ENCODE peak calls at places on chromosome 3, in ten cellular contexts. F, V, C, H, O, T, Q, L, U and R are unnamed samples.

GRCh38 chr3:44252332-44252731 is 10.6 kb downstream of the TOPAZ1 start:
- DNase-seq in O (no peak), T (no peak), H (no peak), V (no peak), C (no peak), F (no peak), Q (no peak), L (no peak), U (no peak), R (no peak)

GRCh38 chr3:13197795-13198194 is 124.6 kb upstream of the IQSEC1 start:
- DNase-seq in O (no peak), V (no peak), C (no peak), Q (no peak), H (no peak), F (no peak), T (no peak), U (no peak), L (no peak), R (no peak)

GRCh38 chr3:36269274-36269673 is 111.0 kb upstream of the STAC start:
- DNase-seq in U (no peak), O (no peak), H (no peak), T (no peak), L (no peak), C (no peak), V (no peak), Q (no peak), F (no peak), R (no peak)

GRCh38 chr3:151393961-151394360 is 9.4 kb upstream of the P2RY12 start:
- DNase-seq in F (no peak), O (no peak), U (no peak), L (no peak), H (no peak), C (no peak), T (no peak), V (no peak), Q (no peak), R (no peak)

GRCh38 chr3:58824285-58824684 is 157.7 kb upstream of the FAM3D start:
- DNase-seq in Q (no peak), L (peak; percentile 79), C (peak; percentile 18), T (no peak), O (peak; percentile 79), V (no peak), F (peak; percentile 49), U (peak; percentile 16), H (peak; percentile 37), R (no peak)

GRCh38 chr3:150286390-150287147 is 121.5 kb upstream of the TSC22D2 start:
- DNase-seq in C (peak; percentile 59), T (peak; percentile 7), Q (no peak), V (no peak), L (peak; percentile 72), O (no peak), F (no peak), H (no peak), U (no peak), R (no peak)

GRCh38 chr3:4772171-4772804 is 206.9 kb upstream of the BHLHE40 start:
- DNase-seq in L (peak; percentile 95), T (no peak), O (peak; percentile 85), V (no peak), Q (no peak), F (no peak), U (no peak), H (peak; percentile 92), C (no peak), R (no peak)

GRCh38 chr3:134378384-134378783 is 4.1 kb upstream of the AMOTL2 start:
- DNase-seq in Q (peak; percentile 9), O (peak; percentile 61), V (no peak), H (peak; percentile 66), L (peak; percentile 43), T (no peak), F (peak; percentile 24), C (peak; percentile 10), U (no peak), R (peak; percentile 37)

GRCh38 chr3:160667452-160667851 is 9.5 kb upstream of the ARL14 start:
- DNase-seq in V (no peak), T (no peak), O (peak; percentile 78), L (peak; percentile 44), F (no peak), C (no peak), H (no peak), Q (no peak), U (no peak), R (no peak)

GRCh38 chr3:126135398-126136076 is 44.8 kb downstream of the ALDH1L1 start:
- DNase-seq in V (peak; percentile 20), F (no peak), O (peak; percentile 6), H (no peak), Q (no peak), L (no peak), U (no peak), T (no peak), C (no peak), R (no peak)

GRCh38 chr3:45123030-45123429 is 23.1 kb downstream of the CDCP1 start:
- DNase-seq in T (no peak), C (no peak), V (no peak), H (no peak), F (no peak), Q (no peak), L (peak; percentile 89), U (no peak), O (no peak), R (no peak)

GRCh38 chr3:67635806-67636205 is 18.6 kb downstream of the SUCLG2 start:
- DNase-seq in T (no peak), V (no peak), O (no peak), U (no peak), L (peak; percentile 21), Q (no peak), F (no peak), H (no peak), C (no peak), R (no peak)

GRCh38 chr3:71859128-71859519 is 74.2 kb upstream of the PROK2 start:
- DNase-seq in H (no peak), T (no peak), L (peak; percentile 10), Q (no peak), F (no peak), V (no peak), U (no peak), O (no peak), C (peak; percentile 10), R (no peak)

GRCh38 chr3:18302517-18302916 is 122.6 kb downstream of the SATB1 start:
- DNase-seq in U (no peak), H (no peak), L (peak; percentile 54), Q (no peak), C (no peak), V (no peak), T (no peak), O (peak; percentile 7), F (no peak), R (no peak)

GRCh38 chr3:125651246-125651645 is 55.9 kb upstream of the OSBPL11 start:
- DNase-seq in F (no peak), H (no peak), U (no peak), Q (no peak), O (no peak), C (no peak), V (no peak), L (peak; percentile 15), T (no peak), R (no peak)

GRCh38 chr3:99776516-99777209 is 41.0 kb upstream of the CMSS1 start:
- DNase-seq in O (no peak), C (no peak), F (no peak), V (no peak), T (no peak), U (no peak), H (no peak), Q (no peak), L (peak; percentile 69), R (no peak)

GRCh38 chr3:73681198-73681597 is 56.5 kb upstream of the PDZRN3 start:
- DNase-seq in H (no peak), F (no peak), O (no peak), C (no peak), U (no peak), V (no peak), Q (no peak), L (no peak), T (no peak), R (no peak)

GRCh38 chr3:32249184-32249782 is 10.8 kb downstream of the CMTM8 start:
- DNase-seq in T (no peak), L (peak; percentile 90), O (no peak), Q (no peak), H (no peak), V (no peak), F (no peak), U (no peak), C (no peak), R (no peak)

GRCh38 chr3:130658666-130659065 is 88.0 kb downstream of the PIK3R4 start:
- DNase-seq in O (no peak), H (no peak), C (no peak), V (no peak), L (peak; percentile 61), F (no peak), U (no peak), Q (no peak), T (no peak), R (no peak)

GRCh38 chr3:32383136-32383711 is 8.4 kb upstream of the CMTM7 start:
- DNase-seq in O (no peak), C (no peak), V (no peak), U (no peak), Q (no peak), F (no peak), H (no peak), T (no peak), L (no peak), R (no peak)

GRCh38 chr3:103712320-103713008 is 1277.6 kb downstream of the ZPLD1 start:
- DNase-seq in F (no peak), L (no peak), U (no peak), Q (no peak), H (no peak), O (no peak), C (no peak), V (no peak), T (no peak), R (no peak)

GRCh38 chr3:126348308-126348920 is 8.8 kb downstream of the KLF15 start:
- DNase-seq in F (no peak), H (no peak), T (no peak), Q (no peak), V (peak; percentile 6), C (no peak), L (no peak), O (no peak), U (no peak), R (no peak)

GRCh38 chr3:122085666-122086065 is 30.5 kb downstream of the CD86 start:
- DNase-seq in U (no peak), H (no peak), Q (no peak), O (no peak), F (no peak), L (no peak), T (no peak), C (no peak), V (no peak), R (no peak)

GRCh38 chr3:9056581-9056980 is 93.3 kb upstream of the RAD18 start:
- DNase-seq in H (no peak), U (no peak), V (no peak), Q (no peak), C (no peak), F (no peak), O (no peak), T (no peak), L (no peak), R (peak; percentile 44)

GRCh38 chr3:42535981-42536784 is 33.7 kb downstream of the VIPR1 start:
- DNase-seq in V (peak; percentile 51), H (peak; percentile 57), U (peak; percentile 31), Q (peak; percentile 22), O (peak; percentile 61), C (peak; percentile 53), L (peak; percentile 7), F (peak; percentile 49), T (no peak), R (no peak)

GRCh38 chr3:120689395-120689794 is 7.4 kb upstream of the HGD start:
- DNase-seq in V (no peak), L (no peak), H (no peak), F (no peak), T (no peak), Q (no peak), C (no peak), O (no peak), U (no peak), R (no peak)

GRCh38 chr3:99789322-99789721 is 28.3 kb upstream of the CMSS1 start:
- DNase-seq in V (no peak), U (peak; percentile 3), L (peak; percentile 82), O (peak; percentile 13), T (no peak), F (no peak), C (peak; percentile 23), H (no peak), Q (no peak), R (no peak)

GRCh38 chr3:15399970-15400369 is 27.4 kb downstream of the METTL6 start:
- DNase-seq in U (no peak), L (no peak), C (no peak), T (no peak), F (peak; percentile 14), V (no peak), O (no peak), Q (no peak), H (no peak), R (no peak)